ENCODE peak calls at places on chromosomes 11 and 22, in six cellular contexts. L is HEK293T, P is IMR-90, B is GM12878, F is HepG2, Y is K562. Q is an unnamed sample.

GRCh38 chr11:4102711-4103110 is 8.1 kb downstream of the RRM1 start:
- DNase-seq in B (no peak), F (no peak), P (no peak), Y (no peak), L (no peak), Q (no peak)

GRCh38 chr22:48918585-48919186 is 909.0 kb downstream of the BRD1 start:
- DNase-seq in P (no peak), Y (no peak), L (no peak), F (peak), B (no peak), Q (no peak)

GRCh38 chr11:12185914-12186313 is 75.5 kb downstream of the MICAL2 start:
- DNase-seq in P (peak), L (no peak), B (no peak), Y (no peak), F (no peak), Q (no peak)

GRCh38 chr11:85813721-85814120 is 2.8 kb upstream of the SYTL2 start:
- DNase-seq in B (no peak), F (peak), L (no peak), Y (no peak), P (no peak), Q (no peak)

GRCh38 chr11:106152824-106153223 is 75.4 kb downstream of the AASDHPPT start:
- DNase-seq in L (no peak), B (no peak), F (no peak), Y (no peak), P (peak), Q (no peak)

GRCh38 chr11:130180491-130180890 is 20.9 kb downstream of the ST14 start:
- DNase-seq in L (no peak), B (no peak), P (peak), F (no peak), Y (no peak), Q (no peak)

GRCh38 chr11:130314749-130315285 is at the start of gene ZBTB44:
- DNase-seq in B (peak), L (peak), F (peak), P (peak), Y (peak), Q (peak)

GRCh38 chr11:369336-370018 is at the start of gene B4GALNT4:
- DNase-seq in Y (peak), F (no peak), B (no peak), P (peak), L (peak), Q (peak)

GRCh38 chr11:132278801-132279574 is 908.6 kb downstream of the NTM start:
- DNase-seq in P (peak), Y (no peak), B (peak), L (no peak), F (no peak), Q (peak)

GRCh38 chr11:47726878-47727514 is 11.8 kb upstream of the AGBL2 start:
- DNase-seq in L (no peak), F (peak), Y (no peak), B (no peak), P (no peak), Q (no peak)

GRCh38 chr22:49825944-49826602 is 1.6 kb downstream of the BRD1 start:
- DNase-seq in L (no peak), Y (peak), B (no peak), P (peak), F (peak), Q (peak)

GRCh38 chr11:120941000-120941399 is 82.9 kb upstream of the TBCEL start:
- DNase-seq in F (no peak), Y (no peak), P (no peak), L (no peak), B (no peak), Q (no peak)

GRCh38 chr11:128624269-128625170 is 37.2 kb upstream of the ETS1 start:
- DNase-seq in L (no peak), B (no peak), F (no peak), P (no peak), Y (no peak), Q (no peak)

GRCh38 chr11:67117667-67118058 is 1.4 kb upstream of the KDM2A start:
- DNase-seq in B (no peak), L (no peak), F (no peak), Y (no peak), P (no peak), Q (no peak)

GRCh38 chr11:117824571-117825537 is at the start of gene FXYD2:
- DNase-seq in P (no peak), B (no peak), F (no peak), Y (no peak), L (no peak), Q (no peak)

GRCh38 chr11:14136561-14136960 is 174.0 kb downstream of the SPON1 start:
- DNase-seq in F (no peak), L (no peak), P (no peak), Y (no peak), B (no peak), Q (no peak)

GRCh38 chr22:45866398-45867117 is 110.4 kb downstream of the WNT7B start:
- DNase-seq in F (no peak), B (no peak), L (no peak), P (no peak), Y (no peak), Q (no peak)

GRCh38 chr22:32281092-32281491 is 25.9 kb upstream of the SLC5A4 start:
- DNase-seq in B (no peak), P (no peak), F (no peak), Y (no peak), L (no peak), Q (peak)

GRCh38 chr11:96061094-96061493 is 137.2 kb upstream of the MTMR2 start:
- DNase-seq in L (no peak), F (peak), Y (no peak), B (no peak), P (no peak), Q (no peak)

GRCh38 chr11:57358543-57358961 is 20.4 kb downstream of the P2RX3 start:
- DNase-seq in P (peak), F (no peak), Y (no peak), B (no peak), L (no peak), Q (peak)

GRCh38 chr22:36881504-36882245 is 20.9 kb downstream of the NCF4 start:
- DNase-seq in F (no peak), B (no peak), Y (no peak), L (no peak), P (no peak), Q (no peak)

GRCh38 chr22:41619979-41620645 is 731 bp downstream of the DESI1 start:
- DNase-seq in F (peak), P (no peak), L (peak), B (no peak), Y (peak), Q (no peak)

GRCh38 chr11:76124905-76125566 is 81.3 kb downstream of the WNT11 start:
- DNase-seq in F (no peak), L (no peak), B (peak), P (no peak), Y (no peak), Q (no peak)

GRCh38 chr11:58907780-58908179 is 31.5 kb upstream of the GLYATL1 start:
- DNase-seq in P (no peak), Y (no peak), B (no peak), F (no peak), L (no peak), Q (no peak)

GRCh38 chr11:59555601-59556114 is 44.3 kb downstream of the OR4D9 start:
- DNase-seq in L (no peak), F (no peak), P (no peak), Y (no peak), B (no peak), Q (no peak)

GRCh38 chr11:8809605-8810272 is 101.2 kb upstream of the AKIP1 start:
- DNase-seq in Y (no peak), L (no peak), B (no peak), P (no peak), F (peak), Q (no peak)

GRCh38 chr11:14974723-14975587 is 2.8 kb upstream of the CALCA start:
- DNase-seq in Y (peak), B (no peak), F (peak), P (peak), L (peak), Q (peak)

GRCh38 chr11:9150501-9150900 is 59.1 kb upstream of the SCUBE2 start:
- DNase-seq in F (no peak), L (no peak), Y (no peak), P (peak), B (no peak), Q (no peak)

GRCh38 chr22:48639896-48640732 is 1187.6 kb downstream of the BRD1 start:
- DNase-seq in L (no peak), F (no peak), Y (no peak), P (no peak), B (no peak), Q (no peak)

GRCh38 chr11:9208726-9209501 is 56.2 kb downstream of the DENND5A start:
- DNase-seq in F (no peak), Y (peak), B (peak), L (no peak), P (no peak), Q (no peak)

GRCh38 chr22:38878001-38878400 is 6.0 kb upstream of the CBX6 start:
- DNase-seq in F (no peak), B (no peak), Y (no peak), P (no peak), L (no peak), Q (no peak)

GRCh38 chr11:108432783-108433182 is 34.5 kb downstream of the C11orf65 start:
- DNase-seq in B (no peak), Y (no peak), F (no peak), L (no peak), P (peak), Q (no peak)

GRCh38 chr11:99418927-99419707 is 398.4 kb downstream of the CNTN5 start:
- DNase-seq in P (no peak), B (no peak), L (peak), Y (no peak), F (no peak), Q (no peak)

GRCh38 chr22:30606455-30607299 is at the start of gene TCN2:
- DNase-seq in Y (peak), L (peak), B (no peak), P (peak), F (peak), Q (peak)

GRCh38 chr11:119907934-119908760 is 179.1 kb upstream of the NECTIN1 start:
- DNase-seq in F (no peak), L (no peak), Y (no peak), B (no peak), P (no peak), Q (no peak)

GRCh38 chr11:33160147-33160546 is 1.1 kb downstream of the CSTF3 start:
- DNase-seq in Y (no peak), L (no peak), P (peak), B (no peak), F (peak), Q (peak)

GRCh38 chr11:112539165-112539564 is 278.5 kb upstream of the PLET1 start:
- DNase-seq in L (no peak), F (no peak), P (no peak), Y (no peak), B (no peak), Q (no peak)

GRCh38 chr22:37193629-37194191 is 5.7 kb upstream of the C1QTNF6 start:
- DNase-seq in F (peak), B (no peak), L (no peak), P (peak), Y (peak), Q (peak)

DNA sequence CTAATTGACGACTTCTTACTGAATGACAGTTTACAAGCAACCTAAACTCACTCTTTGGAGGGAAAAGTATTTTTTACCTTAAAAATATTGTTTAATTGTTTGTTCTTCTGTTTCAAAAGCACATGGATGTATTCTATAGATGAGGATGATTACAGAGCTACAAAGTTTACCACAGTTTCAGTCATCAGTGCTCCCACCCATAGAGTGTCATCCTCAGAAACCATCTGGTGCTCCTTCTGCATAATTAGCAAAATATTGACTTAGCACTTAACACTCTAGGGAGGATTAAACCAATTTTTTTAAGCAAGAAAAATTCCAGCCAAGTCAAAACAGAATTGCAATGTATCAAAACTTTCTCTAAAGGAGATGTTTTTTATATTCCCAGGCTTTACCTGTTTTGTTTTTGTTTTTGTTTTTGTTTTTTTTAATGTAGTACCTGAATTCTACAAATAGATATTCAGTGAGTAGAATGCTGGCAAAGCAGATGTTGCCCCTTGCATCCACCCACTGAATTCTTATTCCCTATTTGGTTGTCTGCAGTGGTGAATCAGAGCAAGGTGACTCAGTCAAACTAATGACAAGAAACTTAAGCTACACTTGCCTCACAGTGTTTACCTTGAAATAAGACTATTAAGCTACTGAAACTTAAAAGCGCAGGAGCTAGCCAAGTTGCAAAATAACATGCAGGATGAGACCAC is 154.9 kb upstream of the SOX6 start:
- DNase-seq in P (peak), B (no peak), Y (no peak), F (no peak), L (no peak), Q (no peak)
- TF ChIP-seq BHLHE40 in P (no peak), B (no peak), Y (no peak), F (no peak), L (no peak), Q (no peak)

GRCh38 chr11:124535552-124536232 is 7.8 kb downstream of the OR8B12 start:
- DNase-seq in B (no peak), Y (no peak), F (no peak), P (peak), L (no peak), Q (peak)

GRCh38 chr11:124538019-124538418 is 5.4 kb downstream of the OR8B12 start:
- DNase-seq in F (no peak), Y (peak), P (peak), L (no peak), B (no peak), Q (no peak)

GRCh38 chr11:124541204-124541603 is 2.2 kb downstream of the OR8B12 start:
- DNase-seq in P (no peak), B (no peak), Y (no peak), F (no peak), L (no peak), Q (no peak)

DNA sequence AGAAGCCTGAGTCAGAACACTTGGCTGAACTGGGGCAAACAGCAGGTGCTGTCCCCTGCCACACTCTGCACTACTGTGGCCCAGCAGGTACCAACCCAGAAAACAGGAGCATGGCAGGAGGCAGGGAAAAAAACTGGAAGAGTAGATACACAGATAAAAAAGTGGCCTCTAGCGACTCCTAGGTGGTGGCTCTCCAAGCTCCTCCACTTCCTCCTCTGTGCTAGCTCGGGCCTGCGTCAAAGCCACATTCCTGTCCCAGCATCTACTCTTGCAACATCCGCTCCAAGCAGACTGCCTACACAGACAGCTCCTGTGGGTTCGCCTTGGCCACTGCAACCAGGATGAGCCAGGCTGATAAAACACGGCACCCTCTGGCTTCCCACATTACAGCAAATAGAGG is 6.9 kb downstream of the OR8B12 start:
- DNase-seq in P (peak), F (peak), Y (peak), L (no peak), B (no peak), Q (peak)
- TF ChIP-seq BHLHE40 in P (no peak), F (no peak), Y (no peak), L (no peak), B (no peak), Q (no peak)

GRCh38 chr11:71145988-71146824 is 106.2 kb downstream of the SHANK2 start:
- DNase-seq in P (no peak), F (no peak), L (no peak), B (no peak), Y (no peak), Q (no peak)

GRCh38 chr11:71145368-71145767 is 107.0 kb downstream of the SHANK2 start:
- DNase-seq in L (no peak), P (no peak), B (no peak), Y (no peak), F (no peak), Q (no peak)

GRCh38 chr11:71146846-71147245 is 105.5 kb downstream of the SHANK2 start:
- DNase-seq in Y (no peak), B (no peak), P (no peak), F (no peak), L (no peak), Q (no peak)

GRCh38 chr11:71144736-71145135 is 107.6 kb downstream of the SHANK2 start:
- DNase-seq in B (no peak), Y (no peak), P (no peak), F (no peak), L (no peak), Q (no peak)

DNA sequence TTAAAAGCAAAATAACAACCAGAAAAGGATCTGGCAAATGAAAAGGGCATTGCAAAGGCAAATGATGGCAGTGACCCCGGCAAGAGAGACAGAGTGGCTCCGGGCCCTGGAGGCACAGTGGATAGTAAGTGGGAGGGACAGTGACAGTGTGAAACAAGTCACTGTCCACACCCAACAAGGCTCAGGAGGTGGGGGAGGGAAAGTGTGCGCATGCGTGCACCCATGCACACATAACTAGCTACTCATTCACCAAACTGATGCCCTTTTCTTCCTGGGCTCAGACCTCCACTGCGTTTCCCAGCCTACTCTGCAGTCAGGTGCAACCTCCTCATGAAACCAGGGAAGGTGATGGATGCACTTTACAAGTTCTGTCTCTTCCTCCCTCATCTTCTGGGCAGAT is 108.4 kb downstream of the SHANK2 start:
- DNase-seq in B (no peak), Y (peak), P (no peak), L (no peak), F (no peak), Q (no peak)
- TF ChIP-seq BHLHE40 in B (no peak), Y (no peak), P (no peak), L (no peak), F (no peak), Q (no peak)

DNA sequence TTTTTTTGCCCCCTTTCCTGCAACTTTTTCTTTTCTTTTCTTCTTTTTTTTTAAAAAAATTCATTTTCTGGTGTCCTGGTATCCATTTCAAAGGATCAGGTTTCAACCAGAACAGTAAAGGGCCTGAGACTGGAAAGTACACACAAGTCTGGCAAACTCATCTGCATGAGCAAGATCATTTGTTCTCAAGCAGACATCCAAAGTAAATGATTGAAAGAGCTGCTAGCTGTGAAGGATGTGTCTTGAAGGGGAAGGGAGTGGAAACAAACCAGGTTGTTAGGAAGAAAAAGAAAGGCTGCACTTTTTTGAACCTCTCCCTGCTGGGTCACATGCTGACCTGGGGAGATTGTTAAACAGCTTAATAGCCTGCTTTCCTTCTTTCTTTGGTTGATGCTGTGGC is 5.3 kb downstream of the YAP1 start:
- DNase-seq in P (peak), B (no peak), L (no peak), F (peak), Y (no peak), Q (peak)
- TF ChIP-seq BHLHE40 in P (no peak), B (no peak), L (no peak), F (no peak), Y (no peak), Q (no peak)

DNA sequence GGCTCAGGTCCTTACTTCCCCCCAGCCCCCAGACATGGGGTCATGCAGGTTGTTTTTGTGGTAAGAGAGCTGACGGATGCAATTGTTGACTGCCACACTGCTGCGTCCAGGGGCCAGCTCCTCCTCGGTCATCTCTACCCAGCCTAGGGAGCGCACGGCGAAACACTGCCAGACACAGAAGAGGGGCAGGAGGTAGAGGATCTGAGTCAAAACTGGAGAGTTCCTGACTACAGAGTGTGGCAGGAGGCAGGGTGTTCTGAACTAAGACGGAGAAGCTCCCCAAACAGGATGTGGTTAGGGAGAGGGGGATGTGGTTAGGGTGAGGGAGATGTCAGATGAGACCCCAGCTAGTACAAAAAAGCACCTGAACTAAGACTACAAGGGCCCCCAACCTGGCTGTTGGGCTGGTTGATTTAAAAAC is 12.3 kb downstream of the SMPD1 start:
- DNase-seq in L (no peak), B (peak), P (peak), F (no peak), Y (no peak), Q (no peak)
- TF ChIP-seq BHLHE40 in L (no peak), B (no peak), P (no peak), F (no peak), Y (no peak), Q (no peak)

GRCh38 chr11:34887260-34887659 is 28.9 kb downstream of the APIP start:
- DNase-seq in P (no peak), F (no peak), Y (no peak), L (no peak), B (no peak), Q (no peak)

GRCh38 chr11:34890089-34890488 is 26.1 kb downstream of the APIP start:
- DNase-seq in Y (no peak), B (no peak), P (no peak), F (no peak), L (no peak), Q (peak)

GRCh38 chr11:34886609-34887008 is 29.6 kb downstream of the APIP start:
- DNase-seq in L (no peak), F (peak), B (no peak), Y (no peak), P (no peak), Q (no peak)

GRCh38 chr11:34891611-34892010 is 24.6 kb downstream of the APIP start:
- DNase-seq in P (no peak), F (peak), L (no peak), Y (no peak), B (no peak), Q (no peak)

DNA sequence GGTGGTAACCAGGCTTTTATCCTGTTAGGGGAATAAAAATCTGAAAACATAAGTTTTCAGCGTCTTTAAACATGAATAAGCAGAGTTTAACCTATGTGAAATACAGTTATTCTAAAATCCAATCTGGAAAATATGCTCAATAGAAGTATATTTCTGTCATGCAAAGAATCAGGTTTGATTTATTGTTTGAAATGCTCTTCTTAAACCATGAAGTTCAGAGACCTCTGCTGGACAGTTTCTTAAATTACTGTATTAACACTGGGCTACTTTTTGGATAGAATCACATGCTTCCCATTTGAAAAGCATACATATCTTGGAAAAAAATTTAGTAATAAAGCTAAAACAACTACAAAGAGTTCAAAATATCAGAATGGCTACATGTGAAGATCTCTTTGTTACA is 25.4 kb downstream of the APIP start:
- DNase-seq in L (no peak), F (peak), P (peak), B (no peak), Y (peak), Q (no peak)
- TF ChIP-seq BHLHE40 in L (no peak), F (no peak), P (no peak), B (no peak), Y (no peak), Q (no peak)